ENCODE peak calls at places on chromosomes 13 and 19, in eight cellular contexts. K is RPMI8226; I is HT1080; C is T-helper 17 cell; W is heart right ventricle; X is activated naive CD4-positive, alpha-beta T cell treated with anti-CD3 and anti-CD28 coated beads for 36 hours; D is mammary epithelial cell; Q is NCI-H2081. B is an unnamed sample.

GRCh38 chr19:10686661-10687517 is 14.3 kb upstream of the QTRT1 start:
- DNase-seq in K (no peak), I (no peak), C (no peak), W (peak), X (no peak), D (peak), Q (peak), B (no peak)

GRCh38 chr19:2083174-2083854 is 12.8 kb downstream of the MOB3A start:
- DNase-seq in K (peak), I (no peak), C (no peak), W (no peak), X (peak), D (no peak), Q (peak), B (peak)

GRCh38 chr19:17332360-17332676 is 2.3 kb downstream of the ANO8 start:
- DNase-seq in K (no peak), I (no peak), C (no peak), W (no peak), X (no peak), D (no peak), Q (no peak), B (no peak)

GRCh38 chr13:106310450-106310849 is 225.0 kb downstream of the EFNB2 start:
- DNase-seq in K (no peak), I (no peak), C (no peak), W (no peak), X (no peak), D (no peak), Q (no peak), B (no peak)

GRCh38 chr13:32176696-32177095 is 138.5 kb downstream of the ZAR1L start:
- DNase-seq in K (no peak), I (no peak), C (no peak), W (no peak), X (no peak), D (no peak), Q (no peak), B (no peak)

GRCh38 chr19:531753-532571 is at the start of gene CDC34:
- DNase-seq in K (no peak), I (no peak), C (no peak), W (no peak), X (no peak), D (no peak), Q (no peak), B (no peak)

GRCh38 chr13:35789335-35790166 is 313.1 kb upstream of the MAB21L1 start:
- DNase-seq in K (no peak), I (peak), C (no peak), W (no peak), X (no peak), D (peak), Q (peak), B (no peak)

GRCh38 chr13:106318941-106319411 is 216.5 kb downstream of the EFNB2 start:
- DNase-seq in K (no peak), I (peak), C (no peak), W (no peak), X (no peak), D (peak), Q (no peak), B (no peak)

GRCh38 chr13:31160857-31161582 is 684 bp downstream of the HSPH1 start:
- DNase-seq in K (peak), I (peak), C (peak), W (peak), X (peak), D (peak), Q (peak), B (peak)

GRCh38 chr13:74274946-74275345 is 140.7 kb upstream of the KLF12 start:
- DNase-seq in K (no peak), I (no peak), C (no peak), W (no peak), X (no peak), D (no peak), Q (no peak), B (no peak)

GRCh38 chr19:31510635-31511034 is 161.4 kb upstream of the TSHZ3 start:
- DNase-seq in K (no peak), I (no peak), C (no peak), W (no peak), X (no peak), D (no peak), Q (no peak), B (no peak)

GRCh38 chr13:106156468-106156867 is 379.0 kb downstream of the EFNB2 start:
- DNase-seq in K (no peak), I (peak), C (no peak), W (no peak), X (no peak), D (peak), Q (no peak), B (no peak)

GRCh38 chr19:35395762-35396199 is 24.9 kb downstream of the GPR42 start:
- DNase-seq in K (no peak), I (no peak), C (no peak), W (peak), X (no peak), D (no peak), Q (no peak), B (no peak)

GRCh38 chr13:50779443-50780200 is 63.9 kb downstream of the DLEU7 start:
- DNase-seq in K (no peak), I (no peak), C (no peak), W (no peak), X (no peak), D (no peak), Q (no peak), B (no peak)

GRCh38 chr19:28710278-28710677 is 502.7 kb downstream of the UQCRFS1 start:
- DNase-seq in K (peak), I (peak), C (no peak), W (no peak), X (no peak), D (peak), Q (peak), B (no peak)

GRCh38 chr19:18433735-18434398 is 4.1 kb downstream of the ISYNA1 start:
- DNase-seq in K (peak), I (no peak), C (no peak), W (no peak), X (no peak), D (no peak), Q (no peak), B (no peak)

GRCh38 chr19:5170329-5170745 is 170.3 kb downstream of the PTPRS start:
- DNase-seq in K (peak), I (no peak), C (peak), W (no peak), X (peak), D (no peak), Q (no peak), B (peak)

GRCh38 chr13:74132768-74133656 is 1.2 kb downstream of the KLF12 start:
- DNase-seq in K (no peak), I (peak), C (peak), W (peak), X (peak), D (peak), Q (no peak), B (peak)

GRCh38 chr13:106851251-106851650 is 283.3 kb upstream of the ARGLU1 start:
- DNase-seq in K (no peak), I (peak), C (no peak), W (no peak), X (no peak), D (no peak), Q (no peak), B (no peak)

GRCh38 chr19:30168760-30169159 is 203.4 kb upstream of the ZNF536 start:
- DNase-seq in K (no peak), I (no peak), C (no peak), W (no peak), X (no peak), D (no peak), Q (no peak), B (no peak)

GRCh38 chr19:46069841-46070341 is 29.1 kb upstream of the IGFL4 start:
- DNase-seq in K (no peak), I (peak), C (no peak), W (no peak), X (no peak), D (peak), Q (no peak), B (no peak)

GRCh38 chr13:61111529-61111928 is 304.1 kb downstream of the PCDH20 start:
- DNase-seq in K (no peak), I (no peak), C (no peak), W (no peak), X (no peak), D (no peak), Q (no peak), B (no peak)

GRCh38 chr13:113959198-113959597 is 14.7 kb downstream of the C13orf46 start:
- DNase-seq in K (no peak), I (peak), C (no peak), W (no peak), X (no peak), D (peak), Q (no peak), B (peak)

GRCh38 chr13:113209336-113209879 is at the start of gene CUL4A:
- DNase-seq in K (peak), I (no peak), C (peak), W (peak), X (peak), D (peak), Q (peak), B (peak)

GRCh38 chr19:2711175-2711936 is 8.9 kb upstream of the GNG7 start:
- DNase-seq in K (no peak), I (peak), C (no peak), W (no peak), X (no peak), D (no peak), Q (no peak), B (no peak)

GRCh38 chr13:106596287-106596937 is 28.5 kb upstream of the ARGLU1 start:
- DNase-seq in K (no peak), I (no peak), C (no peak), W (no peak), X (no peak), D (no peak), Q (no peak), B (no peak)

GRCh38 chr19:40831502-40832430 is 18.5 kb downstream of the CYP2A6 start:
- DNase-seq in K (no peak), I (peak), C (no peak), W (no peak), X (no peak), D (peak), Q (no peak), B (peak)

GRCh38 chr19:38718747-38719543 is 25.3 kb downstream of the CAPN12 start:
- DNase-seq in K (no peak), I (peak), C (no peak), W (peak), X (no peak), D (peak), Q (no peak), B (no peak)

GRCh38 chr13:23678768-23679167 is 108.6 kb downstream of the TNFRSF19 start:
- DNase-seq in K (no peak), I (no peak), C (no peak), W (no peak), X (no peak), D (no peak), Q (no peak), B (no peak)

GRCh38 chr13:73179906-73180305 is 121.1 kb downstream of the KLF5 start:
- DNase-seq in K (no peak), I (no peak), C (no peak), W (no peak), X (no peak), D (no peak), Q (no peak), B (no peak)

GRCh38 chr19:21587117-21587461 is 81.7 kb downstream of the ZNF429 start:
- DNase-seq in K (no peak), I (no peak), C (no peak), W (peak), X (no peak), D (no peak), Q (no peak), B (no peak)

GRCh38 chr19:5664515-5664914 is 15.8 kb downstream of the MICOS13 start:
- DNase-seq in K (no peak), I (no peak), C (no peak), W (no peak), X (no peak), D (no peak), Q (no peak), B (no peak)

GRCh38 chr19:41599175-41599966 is 23.4 kb downstream of the CEACAM21 start:
- DNase-seq in K (no peak), I (no peak), C (no peak), W (no peak), X (no peak), D (no peak), Q (no peak), B (peak)

GRCh38 chr19:2524840-2525723 is 49.2 kb downstream of the GADD45B start:
- DNase-seq in K (no peak), I (peak), C (no peak), W (no peak), X (no peak), D (peak), Q (no peak), B (no peak)

GRCh38 chr13:110421696-110422395 is 114.8 kb downstream of the COL4A2 start:
- DNase-seq in K (no peak), I (peak), C (no peak), W (no peak), X (peak), D (no peak), Q (no peak), B (no peak)

GRCh38 chr13:28204690-28205443 is 66.5 kb downstream of the PAN3 start:
- DNase-seq in K (no peak), I (no peak), C (no peak), W (no peak), X (peak), D (no peak), Q (no peak), B (peak)

GRCh38 chr13:73061478-73062275 is 2.9 kb downstream of the KLF5 start:
- DNase-seq in K (no peak), I (no peak), C (no peak), W (no peak), X (no peak), D (peak), Q (no peak), B (no peak)